ENCODE peak calls at places on chromosomes 12 and 14, in five cellular contexts. Q is GM23248, D is T-helper 1 cell, I is cardiac fibroblast, R is T-helper 9 cell. N is an unnamed sample.

GRCh38 chr12:9925746-9926393 is 6.3 kb downstream of the CLEC2A start:
- DNase-seq in Q (peak), D (peak), I (peak), R (no peak), N (no peak)

GRCh38 chr12:65756956-65757511 is 67.2 kb upstream of the HMGA2 start:
- DNase-seq in Q (peak), D (peak), I (no peak), R (no peak), N (no peak)

GRCh38 chr12:50482566-50482965 is 22.2 kb upstream of the DIP2B start:
- DNase-seq in Q (no peak), D (no peak), I (peak), R (no peak), N (no peak)

GRCh38 chr14:75119056-75119455 is 7.8 kb downstream of the NEK9 start:
- DNase-seq in Q (peak), D (no peak), I (peak), R (no peak), N (no peak)

GRCh38 chr12:66726531-66726930 is 47.7 kb upstream of the GRIP1 start:
- DNase-seq in Q (no peak), D (no peak), I (no peak), R (no peak), N (no peak)

GRCh38 chr12:67482751-67483661 is 165.5 kb upstream of the DYRK2 start:
- DNase-seq in Q (peak), D (peak), I (peak), R (peak), N (peak)

GRCh38 chr12:92543359-92543758 is 159.4 kb upstream of the PLEKHG7 start:
- DNase-seq in Q (no peak), D (no peak), I (no peak), R (no peak), N (no peak)

GRCh38 chr12:1848741-1849140 is 28.4 kb downstream of the LRTM2 start:
- DNase-seq in Q (no peak), D (no peak), I (no peak), R (no peak), N (no peak)

GRCh38 chr14:91946313-91947195 is 940 bp downstream of the FBLN5 start:
- DNase-seq in Q (peak), D (no peak), I (peak), R (no peak), N (no peak)